ENCODE peak calls at places on chromosomes 7 and 10, in five cellular contexts. I, G, O, L and M are unnamed samples.

GRCh38 chr7:157774495-157774894 is 437.7 kb downstream of the DNAJB6 start:
- DNase-seq in I (no peak), G (no peak), O (no peak), L (no peak), M (no peak)

GRCh38 chr10:115844592-115844991 is 428.4 kb downstream of the GFRA1 start:
- DNase-seq in I (peak; percentile 20), G (peak; percentile 54), O (no peak), L (no peak), M (no peak)

GRCh38 chr7:22441157-22441556 is 58.8 kb downstream of the STEAP1B start:
- DNase-seq in I (no peak), G (no peak), O (no peak), L (no peak), M (no peak)

GRCh38 chr7:1175967-1176851 is 16.2 kb upstream of the ZFAND2A start:
- DNase-seq in I (peak; percentile 84), G (peak; percentile 27), O (peak; percentile 64), L (no peak), M (peak; percentile 40)

GRCh38 chr7:2717905-2718702 is 30.1 kb downstream of the AMZ1 start:
- DNase-seq in I (no peak), G (no peak), O (no peak), L (no peak), M (no peak)

GRCh38 chr7:44645254-44645653 is 38.8 kb downstream of the OGDH start:
- DNase-seq in I (no peak), G (no peak), O (no peak), L (no peak), M (no peak)

GRCh38 chr7:2014391-2015241 is 218.1 kb downstream of the MAD1L1 start:
- DNase-seq in I (no peak), G (no peak), O (no peak), L (no peak), M (no peak)

GRCh38 chr10:125111350-125111749 is 49.0 kb downstream of the CTBP2 start:
- DNase-seq in I (no peak), G (no peak), O (no peak), L (no peak), M (no peak)

GRCh38 chr10:14396441-14397048 is 65.8 kb upstream of the FRMD4A start:
- DNase-seq in I (no peak), G (peak; percentile 84), O (no peak), L (no peak), M (peak; percentile 6)

GRCh38 chr10:124183617-124184016 is 90.2 kb upstream of the CHST15 start:
- DNase-seq in I (no peak), G (no peak), O (no peak), L (no peak), M (no peak)

GRCh38 chr7:79598351-79598750 is 144.9 kb upstream of the MAGI2 start:
- DNase-seq in I (no peak), G (no peak), O (peak; percentile 95), L (no peak), M (no peak)

GRCh38 chr7:141702047-141702567 is at the start of gene DENND11:
- DNase-seq in I (peak; percentile 83), G (no peak), O (peak; percentile 68), L (no peak), M (peak; percentile 41)

GRCh38 chr10:133309111-133309719 is 501 bp downstream of the ZNF511 start:
- DNase-seq in I (peak; percentile 96), G (peak; percentile 61), O (peak; percentile 85), L (peak; percentile 77), M (peak; percentile 93)

GRCh38 chr7:73988197-73988596 is 39.8 kb upstream of the ELN start:
- DNase-seq in I (no peak), G (peak; percentile 56), O (no peak), L (no peak), M (peak; percentile 70)

GRCh38 chr7:45073031-45073842 is 15.5 kb downstream of the NACAD start:
- DNase-seq in I (no peak), G (no peak), O (no peak), L (no peak), M (no peak)

GRCh38 chr7:147197006-147197405 is 1080.4 kb downstream of the CNTNAP2 start:
- DNase-seq in I (no peak), G (no peak), O (peak; percentile 60), L (no peak), M (no peak)

GRCh38 chr10:15712903-15713302 is 6.8 kb downstream of the ITGA8 start:
- DNase-seq in I (no peak), G (no peak), O (no peak), L (no peak), M (no peak)

GRCh38 chr10:103534621-103535498 is 41.4 kb downstream of the NEURL1 start:
- DNase-seq in I (no peak), G (no peak), O (no peak), L (no peak), M (no peak)

GRCh38 chr10:10197423-10197822 is 820.2 kb upstream of the CELF2 start:
- DNase-seq in I (no peak), G (no peak), O (no peak), L (no peak), M (no peak)

GRCh38 chr10:122507661-122508060 is 46.3 kb downstream of the HTRA1 start:
- DNase-seq in I (no peak), G (no peak), O (no peak), L (no peak), M (no peak)

GRCh38 chr10:102796407-102797176 is 40.6 kb downstream of the CYP17A1 start:
- DNase-seq in I (peak; percentile 51), G (peak; percentile 37), O (peak; percentile 96), L (no peak), M (no peak)

GRCh38 chr10:35377050-35377723 is 40.9 kb downstream of the CCNY start:
- DNase-seq in I (no peak), G (no peak), O (no peak), L (no peak), M (no peak)

GRCh38 chr7:1046722-1047679 is 2.7 kb downstream of the GPR146 start:
- DNase-seq in I (no peak), G (no peak), O (no peak), L (no peak), M (no peak)

GRCh38 chr7:40720401-40720800 is 585.6 kb downstream of the SUGCT start:
- DNase-seq in I (no peak), G (peak; percentile 35), O (no peak), L (no peak), M (peak; percentile 68)

GRCh38 chr10:80539421-80539999 is 1.8 kb downstream of the SH2D4B start:
- DNase-seq in I (no peak), G (no peak), O (no peak), L (no peak), M (no peak)

GRCh38 chr7:122965306-122965705 is 30.2 kb downstream of the TAS2R16 start:
- DNase-seq in I (no peak), G (no peak), O (no peak), L (no peak), M (no peak)

GRCh38 chr10:48938990-48939536 is 577 bp downstream of the LRRC18 start:
- DNase-seq in I (no peak), G (no peak), O (no peak), L (no peak), M (no peak)

GRCh38 chr10:130662775-130663174 is 526.6 kb downstream of the GLRX3 start:
- DNase-seq in I (no peak), G (no peak), O (no peak), L (no peak), M (no peak)

GRCh38 chr7:65475734-65476319 is 102.2 kb downstream of the ZNF92 start:
- DNase-seq in I (no peak), G (peak; percentile 36), O (peak; percentile 95), L (peak; percentile 23), M (peak; percentile 58)

GRCh38 chr7:46786221-46786951 is 795.5 kb downstream of the TNS3 start:
- DNase-seq in I (no peak), G (peak; percentile 80), O (no peak), L (no peak), M (peak; percentile 88)

GRCh38 chr7:4634166-4634565 is 47.9 kb upstream of the FOXK1 start:
- DNase-seq in I (no peak), G (peak; percentile 25), O (no peak), L (no peak), M (no peak)

GRCh38 chr7:92735707-92736106 is 100.7 kb downstream of the CDK6 start:
- DNase-seq in I (no peak), G (peak; percentile 81), O (no peak), L (no peak), M (no peak)

DNA sequence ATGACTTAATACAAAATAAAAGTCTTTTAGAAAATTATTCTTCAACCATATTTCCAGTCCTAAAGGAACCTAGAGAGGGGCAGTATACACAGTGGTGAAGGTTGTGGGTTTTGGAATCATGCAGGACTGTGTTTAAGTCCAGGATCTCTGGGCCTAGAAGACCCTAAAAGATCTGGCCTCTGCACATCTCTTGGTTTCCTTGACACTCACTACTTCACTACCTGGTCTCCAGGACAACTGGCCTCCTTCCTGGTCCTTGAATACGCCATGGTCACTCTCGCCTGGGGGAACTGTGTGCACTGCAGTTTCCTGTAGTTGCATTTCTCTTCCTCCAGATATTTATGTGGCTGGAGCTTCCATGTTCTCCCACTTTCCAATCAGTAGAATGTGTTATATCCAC is 182.7 kb upstream of the SLC26A5 start:
- DNase-seq in I (no peak), G (no peak), O (no peak), L (no peak), M (no peak)
- TF ChIP-seq EZH2 in I (no peak), G (no peak), O (no peak), L (no peak), M (no peak)

DNA sequence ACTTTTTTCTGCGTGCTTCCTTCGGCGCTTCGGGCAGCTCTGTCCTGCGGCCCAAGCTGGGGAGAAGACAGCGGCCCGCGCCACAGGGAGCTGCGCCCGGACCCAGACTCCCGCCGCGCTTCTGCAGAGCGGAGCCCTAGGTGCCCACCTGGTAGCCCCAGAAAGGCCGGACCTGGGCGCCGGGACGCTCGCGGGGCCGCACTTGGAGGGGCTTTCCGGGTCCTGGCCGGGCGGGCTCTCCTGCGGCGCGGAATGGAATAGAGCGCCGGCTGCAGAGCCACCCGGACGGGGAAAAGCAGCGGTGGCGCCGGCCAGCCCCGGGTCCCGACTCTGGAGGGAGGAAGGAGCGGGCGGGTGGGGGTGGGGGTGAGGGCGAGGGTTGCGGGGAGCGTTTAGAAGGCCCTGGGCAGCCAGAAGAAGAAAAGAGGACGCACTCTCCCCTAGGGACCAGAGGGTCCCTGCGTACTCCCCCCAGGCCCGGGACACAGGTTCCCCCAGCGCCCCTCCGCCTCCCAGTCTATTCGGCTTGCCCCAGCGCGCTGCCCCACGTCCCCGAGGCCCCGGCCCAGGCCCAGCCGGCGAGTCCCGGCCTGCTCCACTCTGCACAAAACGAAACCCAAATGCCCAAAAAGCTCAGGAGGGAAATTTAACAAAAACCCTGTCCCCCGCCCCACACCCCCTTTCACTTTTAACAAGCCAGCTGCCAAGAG is 4.5 kb downstream of the ZNF503 start:
- DNase-seq in I (peak; percentile 48), G (no peak), O (no peak), L (no peak), M (no peak)
- TF ChIP-seq EZH2 in I (no peak), G (no peak), O (no peak), L (no peak), M (no peak)

GRCh38 chr7:129228633-129229032 is 3.8 kb downstream of the AHCYL2 start:
- DNase-seq in I (no peak), G (no peak), O (no peak), L (no peak), M (no peak)
- TF ChIP-seq EZH2 in I (no peak), G (no peak), O (no peak), L (no peak), M (no peak)

DNA sequence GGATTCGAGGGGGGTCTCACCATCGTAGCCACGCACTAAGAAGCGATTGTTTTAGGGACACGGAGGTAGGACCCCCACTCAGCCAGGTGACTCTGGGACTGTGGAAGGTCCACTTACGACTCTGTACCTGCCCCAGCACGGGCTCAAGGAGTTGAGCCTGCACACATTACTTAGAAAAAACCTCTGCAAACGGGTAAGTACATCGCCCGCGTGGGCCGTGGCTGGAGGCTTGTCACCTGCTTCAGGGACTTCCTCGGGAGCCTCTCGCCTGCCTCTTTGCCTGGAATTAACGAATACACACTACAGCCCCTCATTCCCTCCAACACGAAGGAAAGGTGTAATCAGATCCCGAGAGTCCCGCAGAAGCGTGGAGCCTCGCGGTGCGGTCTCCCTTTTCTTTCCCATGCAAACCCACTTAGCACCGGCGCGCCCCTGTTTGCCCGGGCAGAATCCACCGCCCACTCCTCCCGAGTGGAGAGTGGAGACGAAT is 818 bp downstream of the PODXL start:
- DNase-seq in I (no peak), G (no peak), O (peak; percentile 21), L (no peak), M (no peak)
- TF ChIP-seq EZH2 in I (no peak), G (peak; percentile 3), O (no peak), L (no peak), M (peak; percentile 61)